ENCODE peak calls at places on chromosome 11, in ten cellular contexts. One of them, this sample, is unnamed.

GRCh38 chr11:19646921-19647320 is 65.7 kb upstream of the NAV2 start:
- DNase-seq in substantia nigra: no peak
- DNase-seq in tibial artery: no peak
- DNase-seq in right lobe of liver: no peak
- DNase-seq in caudate nucleus: no peak
- DNase-seq in A549: no peak
- DNase-seq in OCI-LY7: no peak
- DNase-seq in HCT116: no peak
- DNase-seq in right cardiac atrium: no peak
- DNase-seq in suprapubic skin: no peak
- DNase-seq in this sample: peak

GRCh38 chr11:88357323-88358039 is 19.9 kb upstream of the CTSC start:
- DNase-seq in caudate nucleus: no peak
- DNase-seq in OCI-LY7: no peak
- DNase-seq in right cardiac atrium: no peak
- DNase-seq in tibial artery: no peak
- DNase-seq in A549: peak
- DNase-seq in substantia nigra: no peak
- DNase-seq in suprapubic skin: no peak
- DNase-seq in HCT116: no peak
- DNase-seq in right lobe of liver: no peak
- DNase-seq in this sample: no peak

GRCh38 chr11:129239207-129239606 is 47.1 kb upstream of the ARHGAP32 start:
- DNase-seq in right lobe of liver: no peak
- DNase-seq in right cardiac atrium: no peak
- DNase-seq in caudate nucleus: no peak
- DNase-seq in OCI-LY7: no peak
- DNase-seq in A549: no peak
- DNase-seq in substantia nigra: no peak
- DNase-seq in HCT116: no peak
- DNase-seq in suprapubic skin: no peak
- DNase-seq in tibial artery: no peak
- DNase-seq in this sample: no peak

GRCh38 chr11:62922653-62923371 is 1.6 kb upstream of the CHRM1 start:
- DNase-seq in OCI-LY7: peak
- DNase-seq in HCT116: no peak
- DNase-seq in A549: peak
- DNase-seq in right lobe of liver: no peak
- DNase-seq in caudate nucleus: peak
- DNase-seq in right cardiac atrium: no peak
- DNase-seq in substantia nigra: no peak
- DNase-seq in suprapubic skin: no peak
- DNase-seq in tibial artery: no peak
- DNase-seq in this sample: no peak

GRCh38 chr11:35135222-35135621 is 3.7 kb upstream of the CD44 start:
- DNase-seq in caudate nucleus: no peak
- DNase-seq in OCI-LY7: no peak
- DNase-seq in A549: no peak
- DNase-seq in tibial artery: no peak
- DNase-seq in right lobe of liver: no peak
- DNase-seq in right cardiac atrium: no peak
- DNase-seq in substantia nigra: no peak
- DNase-seq in suprapubic skin: no peak
- DNase-seq in HCT116: no peak
- DNase-seq in this sample: no peak

GRCh38 chr11:85299247-85299646 is 327.9 kb downstream of the DLG2 start:
- DNase-seq in OCI-LY7: no peak
- DNase-seq in caudate nucleus: no peak
- DNase-seq in suprapubic skin: no peak
- DNase-seq in HCT116: no peak
- DNase-seq in tibial artery: no peak
- DNase-seq in A549: peak
- DNase-seq in right cardiac atrium: no peak
- DNase-seq in right lobe of liver: no peak
- DNase-seq in substantia nigra: no peak
- DNase-seq in this sample: no peak

GRCh38 chr11:17570034-17570433 is 23.0 kb downstream of the OTOG start:
- DNase-seq in substantia nigra: no peak
- DNase-seq in HCT116: no peak
- DNase-seq in suprapubic skin: no peak
- DNase-seq in right cardiac atrium: no peak
- DNase-seq in tibial artery: no peak
- DNase-seq in caudate nucleus: no peak
- DNase-seq in OCI-LY7: no peak
- DNase-seq in A549: no peak
- DNase-seq in right lobe of liver: no peak
- DNase-seq in this sample: no peak

GRCh38 chr11:115965754-115966504 is 461.7 kb upstream of the CADM1 start:
- DNase-seq in HCT116: no peak
- DNase-seq in tibial artery: no peak
- DNase-seq in right lobe of liver: no peak
- DNase-seq in right cardiac atrium: no peak
- DNase-seq in substantia nigra: no peak
- DNase-seq in OCI-LY7: no peak
- DNase-seq in A549: no peak
- DNase-seq in caudate nucleus: no peak
- DNase-seq in suprapubic skin: no peak
- DNase-seq in this sample: no peak

GRCh38 chr11:10605941-10606381 is 37.5 kb upstream of the LYVE1 start:
- DNase-seq in tibial artery: peak
- DNase-seq in right cardiac atrium: peak
- DNase-seq in suprapubic skin: no peak
- DNase-seq in OCI-LY7: no peak
- DNase-seq in right lobe of liver: peak
- DNase-seq in caudate nucleus: no peak
- DNase-seq in A549: no peak
- DNase-seq in substantia nigra: no peak
- DNase-seq in HCT116: no peak
- DNase-seq in this sample: no peak

GRCh38 chr11:97965849-97966646 is 1054.7 kb upstream of the CNTN5 start:
- DNase-seq in right lobe of liver: no peak
- DNase-seq in suprapubic skin: no peak
- DNase-seq in A549: no peak
- DNase-seq in right cardiac atrium: no peak
- DNase-seq in HCT116: no peak
- DNase-seq in caudate nucleus: no peak
- DNase-seq in substantia nigra: no peak
- DNase-seq in tibial artery: no peak
- DNase-seq in OCI-LY7: no peak
- DNase-seq in this sample: no peak

GRCh38 chr11:94295534-94295933 is 8.8 kb upstream of the IZUMO1R start:
- DNase-seq in HCT116: no peak
- DNase-seq in right lobe of liver: no peak
- DNase-seq in tibial artery: no peak
- DNase-seq in right cardiac atrium: no peak
- DNase-seq in OCI-LY7: no peak
- DNase-seq in A549: peak
- DNase-seq in caudate nucleus: no peak
- DNase-seq in substantia nigra: no peak
- DNase-seq in suprapubic skin: no peak
- DNase-seq in this sample: no peak

GRCh38 chr11:93654266-93654665 is 7.2 kb upstream of the CEP295 start:
- DNase-seq in caudate nucleus: no peak
- DNase-seq in right lobe of liver: no peak
- DNase-seq in HCT116: no peak
- DNase-seq in right cardiac atrium: no peak
- DNase-seq in A549: no peak
- DNase-seq in substantia nigra: no peak
- DNase-seq in OCI-LY7: no peak
- DNase-seq in suprapubic skin: no peak
- DNase-seq in tibial artery: no peak
- DNase-seq in this sample: no peak

GRCh38 chr11:75537740-75538139 is 12.0 kb upstream of the GDPD5 start:
- DNase-seq in suprapubic skin: no peak
- DNase-seq in A549: no peak
- DNase-seq in OCI-LY7: no peak
- DNase-seq in right lobe of liver: no peak
- DNase-seq in right cardiac atrium: no peak
- DNase-seq in substantia nigra: no peak
- DNase-seq in caudate nucleus: no peak
- DNase-seq in HCT116: no peak
- DNase-seq in tibial artery: no peak
- DNase-seq in this sample: no peak
- H3K27ac ChIP-seq in suprapubic skin: no peak
- H3K27ac ChIP-seq in A549: no peak
- H3K27ac ChIP-seq in OCI-LY7: no peak
- H3K27ac ChIP-seq in right lobe of liver: no peak
- H3K27ac ChIP-seq in right cardiac atrium: no peak
- H3K27ac ChIP-seq in substantia nigra: no peak
- H3K27ac ChIP-seq in caudate nucleus: no peak
- H3K27ac ChIP-seq in HCT116: peak
- H3K27ac ChIP-seq in tibial artery: no peak
- H3K27ac ChIP-seq in this sample: no peak

DNA sequence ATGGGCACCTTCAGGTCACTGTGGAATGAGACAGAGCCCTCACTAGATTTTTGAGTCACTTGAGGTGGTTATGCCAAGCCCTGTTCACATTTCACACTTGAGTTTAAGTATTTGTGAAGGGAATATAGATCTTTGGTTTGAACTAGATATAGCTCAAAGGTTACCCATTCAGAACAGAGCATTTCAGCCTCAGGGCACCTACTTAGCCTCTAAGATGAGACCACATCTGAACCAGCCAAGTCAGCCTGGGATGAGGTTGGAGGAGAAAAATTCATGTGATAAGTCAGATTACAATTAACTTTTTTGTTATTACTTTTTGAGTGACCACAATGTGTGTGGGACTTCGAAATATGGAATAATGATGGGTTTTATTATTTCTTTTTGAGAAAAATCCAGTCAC is 127.8 kb downstream of the TEAD1 start:
- DNase-seq in tibial artery: no peak
- DNase-seq in OCI-LY7: no peak
- DNase-seq in substantia nigra: no peak
- DNase-seq in right lobe of liver: no peak
- DNase-seq in suprapubic skin: no peak
- DNase-seq in caudate nucleus: no peak
- DNase-seq in HCT116: no peak
- DNase-seq in right cardiac atrium: no peak
- DNase-seq in A549: no peak
- DNase-seq in this sample: no peak
- H3K27ac ChIP-seq in tibial artery: no peak
- H3K27ac ChIP-seq in OCI-LY7: no peak
- H3K27ac ChIP-seq in substantia nigra: no peak
- H3K27ac ChIP-seq in right lobe of liver: peak
- H3K27ac ChIP-seq in suprapubic skin: no peak
- H3K27ac ChIP-seq in caudate nucleus: no peak
- H3K27ac ChIP-seq in HCT116: peak
- H3K27ac ChIP-seq in right cardiac atrium: no peak
- H3K27ac ChIP-seq in A549: peak
- H3K27ac ChIP-seq in this sample: peak

GRCh38 chr11:74726547-74727182 is 4.6 kb downstream of the CHRDL2 start:
- DNase-seq in right lobe of liver: peak
- DNase-seq in right cardiac atrium: peak
- DNase-seq in A549: peak
- DNase-seq in HCT116: peak
- DNase-seq in suprapubic skin: no peak
- DNase-seq in substantia nigra: peak
- DNase-seq in OCI-LY7: peak
- DNase-seq in caudate nucleus: peak
- DNase-seq in tibial artery: peak
- DNase-seq in this sample: peak
- H3K27ac ChIP-seq in right lobe of liver: no peak
- H3K27ac ChIP-seq in right cardiac atrium: no peak
- H3K27ac ChIP-seq in A549: peak
- H3K27ac ChIP-seq in HCT116: no peak
- H3K27ac ChIP-seq in suprapubic skin: no peak
- H3K27ac ChIP-seq in substantia nigra: no peak
- H3K27ac ChIP-seq in OCI-LY7: no peak
- H3K27ac ChIP-seq in caudate nucleus: no peak
- H3K27ac ChIP-seq in tibial artery: peak
- H3K27ac ChIP-seq in this sample: no peak

GRCh38 chr11:6674856-6675255 is 8.3 kb downstream of the MRPL17 start:
- DNase-seq in OCI-LY7: no peak
- DNase-seq in A549: no peak
- DNase-seq in tibial artery: no peak
- DNase-seq in right cardiac atrium: no peak
- DNase-seq in suprapubic skin: no peak
- DNase-seq in caudate nucleus: no peak
- DNase-seq in substantia nigra: no peak
- DNase-seq in right lobe of liver: no peak
- DNase-seq in HCT116: no peak
- DNase-seq in this sample: no peak
- H3K27ac ChIP-seq in OCI-LY7: no peak
- H3K27ac ChIP-seq in A549: no peak
- H3K27ac ChIP-seq in tibial artery: no peak
- H3K27ac ChIP-seq in right cardiac atrium: no peak
- H3K27ac ChIP-seq in suprapubic skin: no peak
- H3K27ac ChIP-seq in caudate nucleus: no peak
- H3K27ac ChIP-seq in substantia nigra: no peak
- H3K27ac ChIP-seq in right lobe of liver: no peak
- H3K27ac ChIP-seq in HCT116: no peak
- H3K27ac ChIP-seq in this sample: no peak

GRCh38 chr11:32893947-32894827 is 1.6 kb downstream of the QSER1 start:
- DNase-seq in A549: peak
- DNase-seq in suprapubic skin: no peak
- DNase-seq in right lobe of liver: no peak
- DNase-seq in right cardiac atrium: no peak
- DNase-seq in tibial artery: no peak
- DNase-seq in substantia nigra: no peak
- DNase-seq in OCI-LY7: peak
- DNase-seq in caudate nucleus: no peak
- DNase-seq in HCT116: peak
- DNase-seq in this sample: peak

GRCh38 chr11:32893091-32893946 is 708 bp downstream of the QSER1 start:
- DNase-seq in tibial artery: peak
- DNase-seq in A549: peak
- DNase-seq in OCI-LY7: peak
- DNase-seq in substantia nigra: no peak
- DNase-seq in HCT116: no peak
- DNase-seq in caudate nucleus: peak
- DNase-seq in right cardiac atrium: peak
- DNase-seq in suprapubic skin: peak
- DNase-seq in right lobe of liver: peak
- DNase-seq in this sample: peak

GRCh38 chr11:32890843-32891656 is 1.6 kb upstream of the QSER1 start:
- DNase-seq in substantia nigra: no peak
- DNase-seq in caudate nucleus: no peak
- DNase-seq in right lobe of liver: no peak
- DNase-seq in OCI-LY7: peak
- DNase-seq in tibial artery: no peak
- DNase-seq in suprapubic skin: no peak
- DNase-seq in A549: no peak
- DNase-seq in HCT116: no peak
- DNase-seq in right cardiac atrium: no peak
- DNase-seq in this sample: no peak

GRCh38 chr11:32892355-32893090 is at the start of gene QSER1:
- DNase-seq in right cardiac atrium: peak
- DNase-seq in OCI-LY7: peak
- DNase-seq in tibial artery: peak
- DNase-seq in substantia nigra: peak
- DNase-seq in right lobe of liver: peak
- DNase-seq in suprapubic skin: peak
- DNase-seq in caudate nucleus: peak
- DNase-seq in HCT116: no peak
- DNase-seq in A549: peak
- DNase-seq in this sample: peak

GRCh38 chr11:32891657-32892354 is 805 bp upstream of the QSER1 start:
- DNase-seq in suprapubic skin: no peak
- DNase-seq in HCT116: no peak
- DNase-seq in right lobe of liver: no peak
- DNase-seq in OCI-LY7: no peak
- DNase-seq in substantia nigra: no peak
- DNase-seq in caudate nucleus: no peak
- DNase-seq in right cardiac atrium: no peak
- DNase-seq in tibial artery: no peak
- DNase-seq in A549: no peak
- DNase-seq in this sample: no peak
- H3K27ac ChIP-seq in suprapubic skin: peak
- H3K27ac ChIP-seq in HCT116: peak
- H3K27ac ChIP-seq in right lobe of liver: peak
- H3K27ac ChIP-seq in OCI-LY7: peak
- H3K27ac ChIP-seq in substantia nigra: peak
- H3K27ac ChIP-seq in caudate nucleus: peak
- H3K27ac ChIP-seq in right cardiac atrium: peak
- H3K27ac ChIP-seq in tibial artery: peak
- H3K27ac ChIP-seq in A549: peak
- H3K27ac ChIP-seq in this sample: peak

This sample was measured in tibial nerve.